ENCODE peak calls at places on chromosomes 12 and 14, in six cellular contexts. J is activated CD4-positive, alpha-beta T cell treated with anti-CD3 and anti-CD28 coated beads for 48 hours; V is GM03348; U is activated B cell treated with CpG ODN at 0.5 μM for 24 hours; L is stimulated activated CD4-positive, alpha-beta T cell treated with anti-CD3 and anti-CD28 coated beads, Interleukin-12 subunit alpha, Interleukin-12 subunit beta, amount 100 ng/mL, for 4 hours; T is CD8-positive, alpha-beta T cell. Z is an unnamed sample.

GRCh38 chr14:70398280-70398679 is 18.6 kb downstream of the SYNJ2BP start:
- DNase-seq in J (no peak), V (no peak), U (no peak), L (no peak), T (no peak), Z (no peak)

GRCh38 chr12:12868836-12869235 is 22.5 kb upstream of the GPRC5A start:
- DNase-seq in J (no peak), V (no peak), U (no peak), L (no peak), T (no peak), Z (no peak)

GRCh38 chr14:104267895-104268294 is 129.5 kb downstream of the KIF26A start:
- DNase-seq in J (no peak), V (no peak), U (no peak), L (no peak), T (no peak), Z (no peak)

GRCh38 chr12:32505067-32505466 is 105.7 kb downstream of the FGD4 start:
- DNase-seq in J (no peak), V (no peak), U (no peak), L (no peak), T (no peak), Z (no peak)

GRCh38 chr12:100311317-100311716 is 44.3 kb downstream of the SCYL2 start:
- DNase-seq in J (no peak), V (no peak), U (no peak), L (no peak), T (no peak), Z (no peak)

GRCh38 chr14:39376671-39377403 is 55.4 kb downstream of the FBXO33 start:
- DNase-seq in J (no peak), V (no peak), U (no peak), L (no peak), T (no peak), Z (no peak)

GRCh38 chr14:58815781-58816297 is 178.1 kb downstream of the DACT1 start:
- DNase-seq in J (no peak), V (peak), U (no peak), L (no peak), T (no peak), Z (no peak)

GRCh38 chr14:51652168-51653095 is 722 bp downstream of the FRMD6 start:
- DNase-seq in J (no peak), V (peak), U (no peak), L (peak), T (no peak), Z (peak)

GRCh38 chr12:43551971-43552559 is at the start of gene ADAMTS20:
- DNase-seq in J (peak), V (peak), U (no peak), L (no peak), T (no peak), Z (no peak)

GRCh38 chr14:75274899-75275569 is 3.6 kb upstream of the FOS start:
- DNase-seq in J (no peak), V (no peak), U (no peak), L (no peak), T (peak), Z (no peak)

GRCh38 chr14:59622641-59623040 is 46.0 kb upstream of the CCDC175 start:
- DNase-seq in J (no peak), V (no peak), U (no peak), L (no peak), T (no peak), Z (no peak)

GRCh38 chr12:121537814-121538698 is 42.8 kb downstream of the KDM2B start:
- DNase-seq in J (peak), V (peak), U (peak), L (peak), T (peak), Z (no peak)

GRCh38 chr12:77578471-77579262 is 252.0 kb upstream of the NAV3 start:
- DNase-seq in J (no peak), V (peak), U (no peak), L (no peak), T (no peak), Z (no peak)

GRCh38 chr12:116806845-116807440 is 68.8 kb downstream of the RNFT2 start:
- DNase-seq in J (no peak), V (no peak), U (no peak), L (no peak), T (no peak), Z (no peak)

GRCh38 chr14:31457665-31458659 is 656 bp upstream of the DTD2 start:
- DNase-seq in J (no peak), V (no peak), U (no peak), L (no peak), T (no peak), Z (no peak)

GRCh38 chr12:124558298-124558697 is 9.1 kb downstream of the NCOR2 start:
- DNase-seq in J (no peak), V (no peak), U (no peak), L (no peak), T (no peak), Z (no peak)

GRCh38 chr14:69291891-69292586 is 32.1 kb downstream of the GALNT16 start:
- DNase-seq in J (no peak), V (no peak), U (no peak), L (no peak), T (no peak), Z (no peak)

GRCh38 chr14:69002069-69002468 is 23.0 kb upstream of the ACTN1 start:
- DNase-seq in J (no peak), V (no peak), U (no peak), L (no peak), T (no peak), Z (no peak)

GRCh38 chr14:103073876-103074698 is 9.9 kb upstream of the LBHD2 start:
- DNase-seq in J (no peak), V (no peak), U (no peak), L (no peak), T (no peak), Z (no peak)